ENCODE peak calls at places on chromosomes 3 and 15, in five cellular contexts. B, I, V, T and Z are unnamed samples. For H3K4me1, the result is how much of the 10 kb centered on the place peaks cover.

GRCh38 chr15:40855706-40856234 is 11.9 kb downstream of the SPINT1 start:
- DNase-seq in B (no peak), I (no peak), V (no peak), T (no peak), Z (no peak)

GRCh38 chr3:100213891-100214573 is 46.8 kb upstream of the TBC1D23 start:
- DNase-seq in B (no peak), I (no peak), V (no peak), T (no peak), Z (no peak)

GRCh38 chr3:123153821-123154323 is 47.9 kb upstream of the SEC22A start:
- DNase-seq in B (no peak), I (no peak), V (no peak), T (no peak), Z (no peak)

GRCh38 chr3:184236636-184237035 is 7.3 kb downstream of the VWA5B2 start:
- DNase-seq in B (no peak), I (no peak), V (no peak), T (no peak), Z (no peak)

GRCh38 chr3:184635126-184635525 is 73.5 kb downstream of the EPHB3 start:
- DNase-seq in B (no peak), I (no peak), V (no peak), T (no peak), Z (no peak)

GRCh38 chr15:74038707-74039655 is 43.4 kb downstream of the GOLGA6A start:
- DNase-seq in B (no peak), I (no peak), V (no peak), T (no peak), Z (no peak)

GRCh38 chr15:77415450-77416448 is 4.2 kb downstream of the PEAK1 start:
- DNase-seq in B (no peak), I (no peak), V (no peak), T (peak), Z (no peak)

GRCh38 chr3:43948013-43948412 is 257.3 kb downstream of the ABHD5 start:
- DNase-seq in B (no peak), I (no peak), V (no peak), T (no peak), Z (no peak)

GRCh38 chr3:150495563-150496168 is 50.6 kb downstream of the SERP1 start:
- DNase-seq in B (no peak), I (no peak), V (no peak), T (no peak), Z (no peak)

GRCh38 chr15:50046868-50047267 is 72.2 kb downstream of the ATP8B4 start:
- DNase-seq in B (no peak), I (no peak), V (no peak), T (no peak), Z (no peak)

GRCh38 chr15:82143390-82144047 is 97.7 kb upstream of the MEX3B start:
- DNase-seq in B (no peak), I (no peak), V (no peak), T (no peak), Z (no peak)

GRCh38 chr15:26771917-26772587 is 814 bp downstream of the GABRB3 start:
- DNase-seq in B (no peak), I (no peak), V (no peak), T (peak), Z (no peak)

GRCh38 chr3:114380233-114380645 is 86.4 kb downstream of the TIGIT start:
- DNase-seq in B (peak), I (peak), V (peak), T (peak), Z (peak)

GRCh38 chr3:185069023-185069422 is 83.8 kb downstream of the C3orf70 start:
- DNase-seq in B (no peak), I (no peak), V (no peak), T (no peak), Z (no peak)

GRCh38 chr15:74157868-74158827 is 15.4 kb upstream of the ISLR start:
- DNase-seq in B (no peak), I (no peak), V (no peak), T (no peak), Z (no peak)

GRCh38 chr15:41789662-41790061 is 15.4 kb downstream of the MAPKBP1 start:
- DNase-seq in B (no peak), I (no peak), V (no peak), T (no peak), Z (no peak)

GRCh38 chr3:33758874-33759273 is 39.6 kb upstream of the PDCD6IP start:
- DNase-seq in B (no peak), I (no peak), V (no peak), T (no peak), Z (no peak)

GRCh38 chr3:81173514-81173913 is 587.9 kb downstream of the GBE1 start:
- DNase-seq in B (no peak), I (no peak), V (no peak), T (no peak), Z (no peak)

GRCh38 chr3:63877737-63878393 is 14.2 kb downstream of the ATXN7 start:
- DNase-seq in B (no peak), I (no peak), V (no peak), T (no peak), Z (no peak)

GRCh38 chr3:49518441-49518840 is 35.8 kb upstream of the BSN start:
- DNase-seq in B (no peak), I (no peak), V (no peak), T (no peak), Z (no peak)

GRCh38 chr3:49519266-49519665 is 35.0 kb upstream of the BSN start:
- DNase-seq in B (no peak), I (no peak), V (no peak), T (no peak), Z (peak)

GRCh38 chr3:49523756-49524747 is 30.2 kb upstream of the BSN start:
- DNase-seq in B (no peak), I (no peak), V (no peak), T (peak), Z (no peak)

GRCh38 chr3:49518016-49518415 is 36.3 kb upstream of the BSN start:
- DNase-seq in B (no peak), I (no peak), V (no peak), T (no peak), Z (no peak)

GRCh38 chr3:49519916-49520385 is 34.3 kb upstream of the BSN start:
- DNase-seq in B (no peak), I (no peak), V (no peak), T (no peak), Z (no peak)
- TF ChIP-seq POLR2A in B (no peak), I (no peak), V (no peak), T (no peak), Z (no peak)

DNA sequence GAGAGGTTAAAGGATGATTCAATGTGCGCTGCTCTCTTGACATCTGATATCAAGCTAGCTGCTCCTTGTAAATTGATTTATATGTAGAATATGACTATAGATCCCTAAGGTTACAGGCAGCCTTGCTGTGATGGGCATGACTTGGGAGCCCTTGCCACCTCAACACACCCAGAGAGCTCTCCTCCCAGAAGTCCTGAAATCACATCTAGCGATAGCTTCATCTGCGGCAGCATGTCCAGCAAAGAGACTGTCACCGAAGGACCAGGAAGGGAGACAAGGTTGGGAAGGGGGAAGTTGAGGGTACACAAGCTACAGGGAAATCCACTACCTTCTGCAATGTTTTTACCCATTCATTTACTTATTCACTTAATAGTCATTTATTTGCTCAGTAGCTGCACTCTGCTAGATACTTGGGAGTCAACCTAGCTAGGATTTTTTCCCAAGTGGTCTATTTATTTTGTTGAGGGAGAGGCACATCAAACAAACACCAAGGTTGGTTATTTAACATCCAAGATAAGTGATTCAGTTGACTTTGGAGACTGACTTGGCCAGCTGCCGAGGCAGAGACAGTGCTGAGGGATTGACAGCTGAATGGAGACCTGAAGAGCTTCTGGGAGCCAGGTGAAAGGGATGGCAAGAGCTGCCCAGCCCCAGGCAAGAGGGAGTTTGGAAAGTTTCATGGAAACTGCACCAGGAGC is 205.8 kb upstream of the IL12A start:
- DNase-seq in B (no peak), I (no peak), V (no peak), T (no peak), Z (no peak)
- H3K4me1 ChIP-seq in B (under half), I (under half), V (half or more), T (under half), Z (under half)

DNA sequence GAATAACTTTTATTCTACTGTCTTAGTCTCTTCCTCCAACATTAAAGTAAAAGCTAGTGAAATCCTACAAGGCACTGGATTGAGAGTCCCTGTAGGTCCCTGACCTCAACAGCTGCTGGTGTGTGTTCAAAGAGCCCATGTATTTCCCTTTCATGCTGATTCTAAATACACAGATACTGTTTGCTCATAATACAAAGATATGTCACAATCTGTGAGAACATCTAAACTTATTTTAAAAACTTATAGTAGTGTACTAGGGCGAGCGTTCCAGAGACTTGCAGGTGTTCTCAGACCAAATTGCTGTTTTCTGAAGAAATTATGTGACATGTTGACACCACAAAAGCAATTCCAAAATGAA is 145.9 kb upstream of the LIPC start:
- DNase-seq in B (no peak), I (no peak), V (no peak), T (no peak), Z (no peak)
- TF ChIP-seq POLR2A in B (no peak), I (no peak), V (no peak), T (no peak), Z (no peak)

GRCh38 chr15:101531170-101531569 is 41.7 kb upstream of the PCSK6 start:
- DNase-seq in B (no peak), I (no peak), V (no peak), T (no peak), Z (no peak)
- H3K4me1 ChIP-seq in B (under half), I (under half), V (under half), T (under half), Z (under half)

GRCh38 chr3:147392083-147392916 is 14.0 kb downstream of the ZIC4 start:
- DNase-seq in B (no peak), I (no peak), V (peak), T (peak), Z (peak)
- TF ChIP-seq POLR2A in B (no peak), I (no peak), V (no peak), T (no peak), Z (no peak)

DNA sequence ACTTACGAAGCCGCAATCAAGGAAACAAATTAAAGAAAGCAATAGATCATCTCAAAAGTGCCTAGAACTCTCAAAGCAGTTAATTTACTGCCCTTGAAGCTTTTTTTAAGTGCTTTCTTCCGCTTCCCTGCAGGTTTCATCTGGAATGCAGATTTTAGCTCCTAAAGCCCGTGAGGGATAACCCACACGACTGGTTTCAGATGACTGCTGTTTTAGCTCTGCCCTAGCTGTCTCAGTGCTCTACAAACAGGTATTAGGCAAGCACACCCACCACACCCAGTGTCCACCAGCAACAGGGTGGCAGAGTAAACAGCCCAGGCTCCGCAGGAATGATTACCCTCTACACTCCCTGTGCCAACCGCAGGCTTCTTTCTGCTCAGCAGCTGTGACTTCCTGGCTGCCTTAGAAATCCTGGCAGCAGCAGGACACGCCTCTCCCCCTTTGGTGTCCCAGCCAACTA is 126.0 kb downstream of the FMN1 start:
- DNase-seq in B (no peak), I (no peak), V (no peak), T (peak), Z (no peak)
- H3K4me1 ChIP-seq in B (under half), I (under half), V (under half), T (under half), Z (under half)